ENCODE peak calls at places on chromosomes 7 and 10, in five cellular contexts. One of them, this sample, is unnamed.

GRCh38 chr7:29564455-29565185 is 985 bp downstream of the PRR15 start:
- DNase-seq in testis: peak; percentile 61
- DNase-seq in psoas muscle: peak; percentile 67
- DNase-seq in epithelial cell of esophagus: peak; percentile 79
- DNase-seq in cardiac fibroblast: peak; percentile 81
- DNase-seq in this sample: peak; percentile 49

GRCh38 chr7:130488376-130489139 is 3.3 kb upstream of the MEST start:
- DNase-seq in testis: no peak
- DNase-seq in psoas muscle: no peak
- DNase-seq in epithelial cell of esophagus: no peak
- DNase-seq in cardiac fibroblast: no peak
- DNase-seq in this sample: no peak

GRCh38 chr10:287029-287428 is 151.8 kb downstream of the ZMYND11 start:
- DNase-seq in testis: no peak
- DNase-seq in psoas muscle: no peak
- DNase-seq in epithelial cell of esophagus: no peak
- DNase-seq in cardiac fibroblast: no peak
- DNase-seq in this sample: peak; percentile 26

GRCh38 chr7:96521068-96521629 is 188.5 kb downstream of the SEM1 start:
- DNase-seq in testis: no peak
- DNase-seq in psoas muscle: no peak
- DNase-seq in epithelial cell of esophagus: no peak
- DNase-seq in cardiac fibroblast: no peak
- DNase-seq in this sample: no peak

GRCh38 chr7:81616951-81617350 is 152.9 kb downstream of the HGF start:
- DNase-seq in testis: no peak
- DNase-seq in psoas muscle: no peak
- DNase-seq in epithelial cell of esophagus: peak; percentile 41
- DNase-seq in cardiac fibroblast: peak; percentile 91
- DNase-seq in this sample: peak; percentile 66

GRCh38 chr10:77236700-77237099 is 400.9 kb downstream of the KCNMA1 start:
- DNase-seq in testis: no peak
- DNase-seq in psoas muscle: no peak
- DNase-seq in epithelial cell of esophagus: peak; percentile 74
- DNase-seq in cardiac fibroblast: peak; percentile 57
- DNase-seq in this sample: peak; percentile 69

GRCh38 chr7:127822822-127823508 is 171.0 kb downstream of the SND1 start:
- DNase-seq in testis: no peak
- DNase-seq in psoas muscle: no peak
- DNase-seq in epithelial cell of esophagus: peak; percentile 91
- DNase-seq in cardiac fibroblast: no peak
- DNase-seq in this sample: no peak

GRCh38 chr7:74439546-74439945 is 14.2 kb upstream of the GTF2IRD1 start:
- DNase-seq in testis: no peak
- DNase-seq in psoas muscle: no peak
- DNase-seq in epithelial cell of esophagus: no peak
- DNase-seq in cardiac fibroblast: no peak
- DNase-seq in this sample: no peak

GRCh38 chr7:46774515-46774914 is 807.4 kb downstream of the TNS3 start:
- DNase-seq in testis: peak; percentile 77
- DNase-seq in psoas muscle: peak; percentile 58
- DNase-seq in epithelial cell of esophagus: no peak
- DNase-seq in cardiac fibroblast: peak; percentile 11
- DNase-seq in this sample: no peak

GRCh38 chr7:103660455-103661371 is 214.7 kb upstream of the SLC26A5 start:
- DNase-seq in testis: no peak
- DNase-seq in psoas muscle: no peak
- DNase-seq in epithelial cell of esophagus: peak; percentile 83
- DNase-seq in cardiac fibroblast: peak; percentile 35
- DNase-seq in this sample: peak; percentile 17

GRCh38 chr10:17989908-17990767 is 38.4 kb downstream of the SLC39A12 start:
- DNase-seq in testis: no peak
- DNase-seq in psoas muscle: no peak
- DNase-seq in epithelial cell of esophagus: peak; percentile 90
- DNase-seq in cardiac fibroblast: peak; percentile 91
- DNase-seq in this sample: peak; percentile 83

GRCh38 chr7:134435161-134435920 is 23.6 kb downstream of the AKR1B1 start:
- DNase-seq in testis: no peak
- DNase-seq in psoas muscle: no peak
- DNase-seq in epithelial cell of esophagus: peak; percentile 83
- DNase-seq in cardiac fibroblast: peak; percentile 64
- DNase-seq in this sample: no peak

GRCh38 chr10:22345301-22346086 is at the start of gene SPAG6:
- DNase-seq in testis: peak; percentile 96
- DNase-seq in psoas muscle: peak; percentile 71
- DNase-seq in epithelial cell of esophagus: no peak
- DNase-seq in cardiac fibroblast: no peak
- DNase-seq in this sample: no peak

GRCh38 chr10:45561952-45562351 is 110.6 kb downstream of the ZFAND4 start:
- DNase-seq in testis: no peak
- DNase-seq in psoas muscle: no peak
- DNase-seq in epithelial cell of esophagus: no peak
- DNase-seq in cardiac fibroblast: peak; percentile 18
- DNase-seq in this sample: no peak

GRCh38 chr7:12490105-12490688 is 80.3 kb upstream of the SCIN start:
- DNase-seq in testis: no peak
- DNase-seq in psoas muscle: no peak
- DNase-seq in epithelial cell of esophagus: peak; percentile 40
- DNase-seq in cardiac fibroblast: peak; percentile 52
- DNase-seq in this sample: peak; percentile 49

GRCh38 chr10:15167411-15168295 is 840 bp downstream of the NMT2 start:
- DNase-seq in testis: peak; percentile 66
- DNase-seq in psoas muscle: peak; percentile 73
- DNase-seq in epithelial cell of esophagus: peak; percentile 57
- DNase-seq in cardiac fibroblast: peak; percentile 56
- DNase-seq in this sample: peak; percentile 53

GRCh38 chr7:28685660-28686417 is 272.3 kb downstream of the TRIL start:
- DNase-seq in testis: peak; percentile 91
- DNase-seq in psoas muscle: peak; percentile 91
- DNase-seq in epithelial cell of esophagus: peak; percentile 98
- DNase-seq in cardiac fibroblast: peak; percentile 99
- DNase-seq in this sample: peak; percentile 99

GRCh38 chr7:14137676-14138075 is 148.2 kb upstream of the ETV1 start:
- DNase-seq in testis: no peak
- DNase-seq in psoas muscle: no peak
- DNase-seq in epithelial cell of esophagus: no peak
- DNase-seq in cardiac fibroblast: peak; percentile 4
- DNase-seq in this sample: no peak

GRCh38 chr10:84216834-84217233 is 8.5 kb downstream of the LRIT2 start:
- DNase-seq in testis: no peak
- DNase-seq in psoas muscle: no peak
- DNase-seq in epithelial cell of esophagus: no peak
- DNase-seq in cardiac fibroblast: no peak
- DNase-seq in this sample: no peak

GRCh38 chr10:22433875-22434274 is 88.6 kb downstream of the SPAG6 start:
- DNase-seq in testis: no peak
- DNase-seq in psoas muscle: no peak
- DNase-seq in epithelial cell of esophagus: peak; percentile 75
- DNase-seq in cardiac fibroblast: peak; percentile 96
- DNase-seq in this sample: peak; percentile 89

GRCh38 chr10:7872041-7872442 is 53.7 kb downstream of the TAF3 start:
- DNase-seq in testis: no peak
- DNase-seq in psoas muscle: no peak
- DNase-seq in epithelial cell of esophagus: peak; percentile 15
- DNase-seq in cardiac fibroblast: peak; percentile 54
- DNase-seq in this sample: peak; percentile 30

GRCh38 chr7:120989571-120990220 is 1.2 kb downstream of the CPED1 start:
- DNase-seq in testis: no peak
- DNase-seq in psoas muscle: peak; percentile 56
- DNase-seq in epithelial cell of esophagus: no peak
- DNase-seq in cardiac fibroblast: peak; percentile 49
- DNase-seq in this sample: peak; percentile 34

GRCh38 chr7:27605689-27606269 is 56.9 kb downstream of the HIBADH start:
- DNase-seq in testis: no peak
- DNase-seq in psoas muscle: no peak
- DNase-seq in epithelial cell of esophagus: peak; percentile 36
- DNase-seq in cardiac fibroblast: peak; percentile 63
- DNase-seq in this sample: peak; percentile 60

GRCh38 chr7:105849122-105849855 is 27.1 kb downstream of the ATXN7L1 start:
- DNase-seq in testis: no peak
- DNase-seq in psoas muscle: no peak
- DNase-seq in epithelial cell of esophagus: peak; percentile 68
- DNase-seq in cardiac fibroblast: peak; percentile 70
- DNase-seq in this sample: no peak

GRCh38 chr10:124496620-124497019 is 35.0 kb downstream of the LHPP start:
- DNase-seq in testis: no peak
- DNase-seq in psoas muscle: peak; percentile 24
- DNase-seq in epithelial cell of esophagus: no peak
- DNase-seq in cardiac fibroblast: no peak
- DNase-seq in this sample: no peak

GRCh38 chr10:118865998-118866778 is 111.4 kb upstream of the CACUL1 start:
- DNase-seq in testis: no peak
- DNase-seq in psoas muscle: no peak
- DNase-seq in epithelial cell of esophagus: no peak
- DNase-seq in cardiac fibroblast: no peak
- DNase-seq in this sample: no peak

GRCh38 chr7:35504365-35504764 is 190.6 kb downstream of the HERPUD2 start:
- DNase-seq in testis: peak; percentile 57
- DNase-seq in psoas muscle: no peak
- DNase-seq in epithelial cell of esophagus: no peak
- DNase-seq in cardiac fibroblast: no peak
- DNase-seq in this sample: no peak

GRCh38 chr10:110354322-110354766 is 49.6 kb upstream of the SMNDC1 start:
- DNase-seq in testis: peak; percentile 91
- DNase-seq in psoas muscle: peak; percentile 78
- DNase-seq in epithelial cell of esophagus: peak; percentile 89
- DNase-seq in cardiac fibroblast: peak; percentile 93
- DNase-seq in this sample: peak; percentile 87
- H3K4me3 ChIP-seq in testis: no peak overlapping the region
- H3K4me3 ChIP-seq in psoas muscle: no peak overlapping the region
- H3K4me3 ChIP-seq in epithelial cell of esophagus: no peak overlapping the region
- H3K4me3 ChIP-seq in cardiac fibroblast: no peak overlapping the region
- H3K4me3 ChIP-seq in this sample: no peak overlapping the region

DNA sequence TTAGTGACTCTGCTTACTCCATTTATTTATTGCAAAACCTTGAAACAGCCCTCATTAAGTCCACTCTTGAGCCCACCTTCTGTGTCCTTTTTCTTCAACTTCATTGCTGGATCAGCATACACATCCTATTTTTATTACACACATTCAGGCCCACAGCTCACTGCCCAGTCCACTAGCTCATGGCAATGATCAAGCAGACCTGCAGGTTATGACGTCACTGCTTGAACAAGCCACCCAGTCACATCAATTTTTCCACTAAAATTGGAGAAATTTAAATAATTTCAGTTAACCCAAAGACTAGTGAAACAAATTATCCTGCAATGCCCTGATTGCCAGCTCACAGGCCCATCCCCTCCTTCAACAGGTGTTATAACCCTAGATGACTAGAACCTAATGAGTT is 16.0 kb upstream of the STARD3NL start:
- DNase-seq in testis: no peak
- DNase-seq in psoas muscle: no peak
- DNase-seq in epithelial cell of esophagus: no peak
- DNase-seq in cardiac fibroblast: no peak
- DNase-seq in this sample: no peak
- H3K4me3 ChIP-seq in testis: no peak overlapping the region
- H3K4me3 ChIP-seq in psoas muscle: no peak overlapping the region
- H3K4me3 ChIP-seq in epithelial cell of esophagus: no peak overlapping the region
- H3K4me3 ChIP-seq in cardiac fibroblast: no peak overlapping the region
- H3K4me3 ChIP-seq in this sample: no peak overlapping the region

GRCh38 chr7:92313055-92313454 is 67.3 kb downstream of the ANKIB1 start:
- DNase-seq in testis: no peak
- DNase-seq in psoas muscle: no peak
- DNase-seq in epithelial cell of esophagus: no peak
- DNase-seq in cardiac fibroblast: no peak
- DNase-seq in this sample: no peak
- H3K4me3 ChIP-seq in testis: no peak overlapping the region
- H3K4me3 ChIP-seq in psoas muscle: no peak overlapping the region
- H3K4me3 ChIP-seq in epithelial cell of esophagus: no peak overlapping the region
- H3K4me3 ChIP-seq in cardiac fibroblast: no peak overlapping the region
- H3K4me3 ChIP-seq in this sample: no peak overlapping the region

GRCh38 chr10:33196710-33197406 is 137.6 kb downstream of the NRP1 start:
- DNase-seq in testis: no peak
- DNase-seq in psoas muscle: no peak
- DNase-seq in epithelial cell of esophagus: no peak
- DNase-seq in cardiac fibroblast: no peak
- DNase-seq in this sample: no peak
- H3K4me3 ChIP-seq in testis: no peak overlapping the region
- H3K4me3 ChIP-seq in psoas muscle: no peak overlapping the region
- H3K4me3 ChIP-seq in epithelial cell of esophagus: no peak overlapping the region
- H3K4me3 ChIP-seq in cardiac fibroblast: no peak overlapping the region
- H3K4me3 ChIP-seq in this sample: no peak overlapping the region

DNA sequence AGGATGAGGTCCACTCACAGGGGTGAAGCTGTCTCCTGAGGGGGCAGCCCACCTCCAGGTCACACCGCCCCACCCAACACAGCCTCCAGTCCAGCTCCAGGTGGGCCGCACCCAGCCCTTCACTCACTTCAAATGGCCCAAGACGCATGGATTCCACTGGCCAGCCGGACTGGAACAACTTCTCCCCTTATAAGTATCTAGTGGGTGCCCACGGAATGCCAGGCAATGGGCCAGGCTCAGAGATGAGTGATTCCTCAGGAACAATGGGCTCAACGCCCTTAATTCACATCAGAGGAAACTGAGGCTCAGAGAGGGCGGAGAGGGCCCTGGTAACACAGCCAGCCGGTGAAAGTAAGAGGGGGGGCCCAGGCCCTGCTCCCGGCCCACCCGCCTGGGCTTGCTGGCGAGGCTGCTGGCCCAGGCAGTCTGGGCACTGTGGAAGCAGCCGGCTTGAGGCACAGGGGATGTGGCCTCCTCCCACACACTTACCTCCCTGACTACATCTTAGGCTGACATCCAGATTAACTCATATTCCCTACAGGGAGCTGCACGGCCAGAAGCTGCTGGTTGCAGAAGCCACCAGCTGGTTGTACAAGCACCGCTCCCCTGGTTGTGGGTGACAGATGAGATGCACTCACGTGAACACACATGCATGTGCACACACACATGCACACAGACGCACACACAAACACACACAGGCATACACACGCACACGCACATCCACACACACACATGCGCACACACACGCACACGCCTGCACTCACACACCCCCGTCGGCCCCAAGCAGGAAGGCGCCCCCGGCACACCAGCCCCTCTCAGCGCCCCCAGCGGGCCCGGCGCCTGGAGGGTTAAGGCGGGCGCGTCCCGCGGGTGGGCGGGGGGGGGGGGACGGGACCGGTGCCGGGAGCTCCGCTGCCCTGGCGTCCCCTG is 1.0 kb upstream of the FAM20C start:
- DNase-seq in testis: peak; percentile 49
- DNase-seq in psoas muscle: peak; percentile 78
- DNase-seq in epithelial cell of esophagus: peak; percentile 62
- DNase-seq in cardiac fibroblast: peak; percentile 91
- DNase-seq in this sample: peak; percentile 94
- H3K4me3 ChIP-seq in testis: peak overlapping the region; percentile 67
- H3K4me3 ChIP-seq in psoas muscle: peak overlapping the region; percentile 84
- H3K4me3 ChIP-seq in epithelial cell of esophagus: peak overlapping the region; percentile 9
- H3K4me3 ChIP-seq in cardiac fibroblast: peak overlapping the region; percentile 39
- H3K4me3 ChIP-seq in this sample: peak overlapping the region; percentile 33

GRCh38 chr10:109089779-109090178 is 833.5 kb downstream of the XPNPEP1 start:
- DNase-seq in testis: no peak
- DNase-seq in psoas muscle: no peak
- DNase-seq in epithelial cell of esophagus: no peak
- DNase-seq in cardiac fibroblast: no peak
- DNase-seq in this sample: no peak
- H3K4me3 ChIP-seq in testis: no peak overlapping the region
- H3K4me3 ChIP-seq in psoas muscle: no peak overlapping the region
- H3K4me3 ChIP-seq in epithelial cell of esophagus: no peak overlapping the region
- H3K4me3 ChIP-seq in cardiac fibroblast: no peak overlapping the region
- H3K4me3 ChIP-seq in this sample: no peak overlapping the region

This sample was measured in astrocyte of the spinal cord.